ENCODE peak calls at places on chromosomes 2 and 18, in four cellular contexts. T is EL, K is neural crest cell, H is NCI-H1105. L is an unnamed sample.

GRCh38 chr2:156797832-156798231 is 361.7 kb downstream of the GPD2 start:
- DNase-seq in K (no peak), T (no peak), H (no peak), L (no peak)

GRCh38 chr18:24586662-24587360 is 126.4 kb downstream of the HRH4 start:
- DNase-seq in H (no peak), T (no peak), K (no peak), L (no peak)

GRCh38 chr2:223235986-223236385 is 184.0 kb downstream of the KCNE4 start:
- DNase-seq in T (peak; percentile 47), K (no peak), H (no peak), L (no peak)

GRCh38 chr2:168738057-168738456 is 64.4 kb upstream of the NOSTRIN start:
- DNase-seq in H (no peak), K (no peak), T (no peak), L (no peak)

GRCh38 chr2:88171966-88172365 is 1.8 kb downstream of the THNSL2 start:
- DNase-seq in H (no peak), K (no peak), T (no peak), L (no peak)

GRCh38 chr2:206232287-206233035 is 42.0 kb upstream of the ZDBF2 start:
- DNase-seq in K (no peak), H (peak; percentile 53), T (no peak), L (no peak)

GRCh38 chr2:168545439-168546082 is 89.5 kb downstream of the CERS6 start:
- DNase-seq in T (peak; percentile 91), K (no peak), H (no peak), L (peak; percentile 55)

GRCh38 chr2:96809951-96810782 is 5.9 kb upstream of the CNNM3 start:
- DNase-seq in K (no peak), H (no peak), T (no peak), L (no peak)

GRCh38 chr2:166042356-166042755 is 85.5 kb downstream of the SCN1A start:
- DNase-seq in T (peak; percentile 36), K (no peak), H (no peak), L (no peak)

GRCh38 chr2:171147081-171147480 is 13.6 kb downstream of the TLK1 start:
- DNase-seq in H (no peak), K (no peak), T (no peak), L (no peak)

L was measured in AG08396.